ENCODE peak calls at places on chromosomes 2 and 18, in nine cellular contexts. Q is tibial nerve, I is A549, Y is stomach, W is sigmoid colon, P is K562, Z is ovary, L is suprapubic skin, G is H1. V is an unnamed sample.
A peak's percentile ranks its signal among the peaks of the same experiment; 100 is the strongest.

GRCh38 chr2:197037863-197038398 is 111.4 kb upstream of the PGAP1 start:
- DNase-seq in Q (no peak), I (no peak), Y (no peak), W (no peak), P (peak; percentile 2), Z (no peak), L (no peak), G (no peak), V (no peak)

GRCh38 chr2:239824051-239824694 is 201.0 kb downstream of the NDUFA10 start:
- DNase-seq in Q (no peak), I (peak; percentile 19), Y (peak; percentile 23), W (peak; percentile 36), P (peak; percentile 51), Z (no peak), L (peak; percentile 63), G (peak; percentile 41), V (no peak)

GRCh38 chr2:232574674-232575403 is 24.4 kb downstream of the EIF4E2 start:
- DNase-seq in Q (no peak), I (no peak), Y (no peak), W (no peak), P (no peak), Z (no peak), L (no peak), G (no peak), V (no peak)

GRCh38 chr2:209471037-209471436 is 47.2 kb downstream of the MAP2 start:
- DNase-seq in Q (no peak), I (no peak), Y (no peak), W (no peak), P (no peak), Z (no peak), L (no peak), G (no peak), V (no peak)

GRCh38 chr2:29596584-29596983 is 324.8 kb downstream of the ALK start:
- DNase-seq in Q (no peak), I (no peak), Y (no peak), W (no peak), P (no peak), Z (no peak), L (no peak), G (no peak), V (no peak)

GRCh38 chr18:43277164-43277600 is at the start of gene SYT4:
- DNase-seq in Q (no peak), I (no peak), Y (peak; percentile 47), W (no peak), P (peak; percentile 0), Z (peak; percentile 22), L (no peak), G (peak; percentile 66), V (no peak)

GRCh38 chr2:205721057-205721767 is 38.9 kb downstream of the NRP2 start:
- DNase-seq in Q (no peak), I (no peak), Y (no peak), W (no peak), P (peak; percentile 5), Z (no peak), L (no peak), G (no peak), V (no peak)

GRCh38 chr18:44844486-44844885 is 163.8 kb downstream of the SETBP1 start:
- DNase-seq in Q (no peak), I (no peak), Y (no peak), W (no peak), P (no peak), Z (no peak), L (no peak), G (no peak), V (no peak)

GRCh38 chr2:188600536-188601210 is 309.0 kb downstream of the GULP1 start:
- DNase-seq in Q (no peak), I (no peak), Y (no peak), W (no peak), P (no peak), Z (no peak), L (no peak), G (no peak), V (no peak)

GRCh38 chr2:128986026-128986720 is 667.5 kb upstream of the HS6ST1 start:
- DNase-seq in Q (no peak), I (no peak), Y (no peak), W (no peak), P (no peak), Z (no peak), L (no peak), G (no peak), V (no peak)

GRCh38 chr2:175167076-175167791 is 769 bp downstream of the ATF2 start:
- DNase-seq in Q (peak; percentile 23), I (peak; percentile 28), Y (no peak), W (no peak), P (peak; percentile 90), Z (peak; percentile 56), L (no peak), G (no peak), V (peak; percentile 33)

GRCh38 chr2:28422903-28423741 is 30.5 kb downstream of the FOSL2 start:
- DNase-seq in Q (no peak), I (no peak), Y (no peak), W (peak; percentile 60), P (no peak), Z (no peak), L (no peak), G (no peak), V (no peak)

DNA sequence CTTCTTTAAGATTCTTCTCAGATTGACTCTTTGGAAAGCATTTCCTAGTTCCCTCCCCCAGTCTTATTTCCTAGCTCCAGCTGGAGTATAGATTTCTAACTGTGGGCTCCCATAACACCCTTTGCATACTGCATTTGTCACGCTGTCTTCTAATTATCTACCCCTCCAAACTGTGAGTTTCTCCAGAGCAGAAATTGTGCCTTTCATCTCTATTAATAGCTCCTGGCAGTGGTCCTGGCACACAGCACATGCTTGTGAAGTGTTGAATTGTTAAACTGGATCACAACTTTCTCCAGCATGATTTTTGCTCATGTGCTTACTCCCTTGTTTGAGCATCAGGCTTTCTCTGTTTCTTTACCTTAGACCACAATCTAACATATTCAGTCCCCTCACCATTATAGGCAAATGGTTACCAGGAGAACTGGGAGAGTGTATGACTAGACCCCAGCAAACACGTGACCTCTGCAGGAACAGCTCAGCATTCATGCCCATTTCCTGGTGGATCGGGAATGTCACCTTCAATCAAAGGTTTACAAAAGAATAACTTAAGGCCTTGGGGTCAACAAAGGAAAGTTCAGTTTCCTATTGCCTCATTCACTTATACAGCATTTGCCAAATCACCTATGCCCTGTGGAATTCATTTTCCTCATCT is 175.7 kb upstream of the TANK start:
- DNase-seq in Q (no peak), I (no peak), Y (no peak), W (peak; percentile 77), P (no peak), Z (no peak), L (no peak), G (no peak), V (no peak)
- H3K27ac ChIP-seq in Q (no peak overlapping the region), I (no peak overlapping the region), Y (no peak overlapping the region), W (peak overlapping the region; percentile 52), P (no peak overlapping the region), Z (no peak overlapping the region), L (no peak overlapping the region), G (no peak overlapping the region), V (peak overlapping the region; percentile 18)

DNA sequence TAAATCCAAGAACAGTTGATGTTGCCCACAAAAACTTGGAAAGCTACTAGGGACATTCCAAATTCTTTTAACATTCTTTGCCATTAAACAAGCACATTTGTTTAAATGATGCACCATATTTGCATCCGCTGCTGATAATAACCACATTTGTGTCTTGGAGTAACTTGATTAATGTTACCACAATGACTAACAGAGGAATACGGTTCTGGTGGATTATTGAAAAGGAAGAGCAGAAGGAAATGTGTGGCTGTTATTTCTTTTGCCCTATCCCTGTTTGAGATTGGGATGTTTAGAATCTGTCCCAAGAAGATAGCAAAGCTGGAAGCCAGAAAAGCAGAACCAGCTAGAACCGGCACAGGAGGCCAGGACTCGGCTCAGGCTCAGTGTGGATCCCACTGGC is 39.2 kb upstream of the RASGRP3 start:
- DNase-seq in Q (no peak), I (no peak), Y (no peak), W (no peak), P (peak; percentile 60), Z (no peak), L (no peak), G (no peak), V (no peak)
- H3K4me3 ChIP-seq in Q (no peak overlapping the region), I (no peak overlapping the region), Y (no peak overlapping the region), W (no peak overlapping the region), P (no peak overlapping the region), Z (no peak overlapping the region), L (no peak overlapping the region), G (no peak overlapping the region), V (no peak overlapping the region)

GRCh38 chr18:71242981-71243380 is 954.1 kb downstream of the SOCS6 start:
- DNase-seq in Q (no peak), I (no peak), Y (no peak), W (no peak), P (no peak), Z (no peak), L (no peak), G (peak; percentile 15), V (no peak)

GRCh38 chr18:71237636-71238035 is 948.8 kb downstream of the SOCS6 start:
- DNase-seq in Q (no peak), I (no peak), Y (no peak), W (no peak), P (no peak), Z (no peak), L (no peak), G (no peak), V (no peak)

GRCh38 chr18:71233177-71233576 is 944.3 kb downstream of the SOCS6 start:
- DNase-seq in Q (no peak), I (no peak), Y (no peak), W (no peak), P (no peak), Z (no peak), L (no peak), G (no peak), V (no peak)

GRCh38 chr18:71239111-71239624 is 950.3 kb downstream of the SOCS6 start:
- DNase-seq in Q (no peak), I (no peak), Y (no peak), W (no peak), P (no peak), Z (no peak), L (no peak), G (no peak), V (no peak)
- TF ChIP-seq EP300 in Q (no peak), I (no peak), Y (no peak), W (no peak), P (no peak), Z (no peak), L (no peak), G (no peak), V (no peak)

GRCh38 chr2:73868204-73868978 is 24.4 kb upstream of the ACTG2 start:
- DNase-seq in Q (no peak), I (no peak), Y (no peak), W (no peak), P (no peak), Z (no peak), L (no peak), G (no peak), V (no peak)

GRCh38 chr2:73870084-73870483 is 22.7 kb upstream of the ACTG2 start:
- DNase-seq in Q (peak; percentile 40), I (no peak), Y (peak; percentile 37), W (peak; percentile 92), P (no peak), Z (peak; percentile 66), L (no peak), G (no peak), V (peak; percentile 66)
- H3K27ac ChIP-seq in Q (peak overlapping the region; percentile 82), I (no peak overlapping the region), Y (peak overlapping the region; percentile 81), W (peak overlapping the region; percentile 86), P (no peak overlapping the region), Z (no peak overlapping the region), L (no peak overlapping the region), G (no peak overlapping the region), V (peak overlapping the region; percentile 79)

GRCh38 chr2:47404356-47404755 is 1.4 kb downstream of the MSH2 start:
- DNase-seq in Q (no peak), I (no peak), Y (peak; percentile 17), W (no peak), P (peak; percentile 65), Z (no peak), L (no peak), G (no peak), V (peak; percentile 14)
- H3K4me3 ChIP-seq in Q (peak overlapping the region; percentile 83), I (peak overlapping the region; percentile 83), Y (no peak overlapping the region), W (peak overlapping the region; percentile 91), P (peak overlapping the region; percentile 65), Z (peak overlapping the region; percentile 87), L (peak overlapping the region; percentile 71), G (peak overlapping the region; percentile 67), V (no peak overlapping the region)

V was measured in transverse colon.